ENCODE peak calls at places on chromosomes 12 and 14, in ten cellular contexts. S is cardiac muscle cell, R is IMR-90, V is breast epithelium, W is pancreas, D is AG04450, P is A549, U is upper lobe of left lung, Z is heart right ventricle, N is stomach. H is an unnamed sample.

GRCh38 chr12:64236549-64236948 is 14.5 kb upstream of the KICS2 start:
- DNase-seq in S (peak), R (peak), V (no peak), W (no peak), D (no peak), P (peak), U (no peak), Z (no peak), N (no peak), H (no peak)

GRCh38 chr12:98424726-98425401 is 90.5 kb upstream of the TMPO start:
- DNase-seq in S (peak), R (peak), V (no peak), W (peak), D (peak), P (peak), U (no peak), Z (peak), N (peak), H (peak)

GRCh38 chr14:68793734-68794129 is 865 bp upstream of the ZFP36L1 start:
- DNase-seq in S (no peak), R (no peak), V (no peak), W (no peak), D (no peak), P (no peak), U (peak), Z (no peak), N (no peak), H (no peak)

GRCh38 chr12:121798807-121799174 is 5.0 kb upstream of the SETD1B start:
- DNase-seq in S (no peak), R (no peak), V (no peak), W (no peak), D (no peak), P (no peak), U (no peak), Z (no peak), N (no peak), H (no peak)

GRCh38 chr14:90253826-90254225 is 2.5 kb upstream of the PSMC1 start:
- DNase-seq in S (no peak), R (no peak), V (no peak), W (no peak), D (no peak), P (no peak), U (peak), Z (no peak), N (no peak), H (no peak)

GRCh38 chr14:38257500-38257899 is 1.6 kb upstream of the CLEC14A start:
- DNase-seq in S (peak), R (peak), V (no peak), W (no peak), D (no peak), P (no peak), U (no peak), Z (no peak), N (no peak), H (no peak)

GRCh38 chr12:46774011-46774633 is 51.7 kb downstream of the SLC38A4 start:
- DNase-seq in S (peak), R (peak), V (no peak), W (no peak), D (no peak), P (no peak), U (no peak), Z (no peak), N (no peak), H (no peak)

GRCh38 chr14:50018236-50019210 is 97.8 kb downstream of the VCPKMT start:
- DNase-seq in S (peak), R (peak), V (no peak), W (no peak), D (no peak), P (peak), U (no peak), Z (no peak), N (peak), H (no peak)

GRCh38 chr14:21070610-21071224 is 613 bp downstream of the ARHGEF40 start:
- DNase-seq in S (peak), R (peak), V (no peak), W (peak), D (no peak), P (no peak), U (peak), Z (peak), N (no peak), H (no peak)

GRCh38 chr12:101935769-101936741 is 58.7 kb downstream of the DRAM1 start:
- DNase-seq in S (peak), R (peak), V (no peak), W (no peak), D (peak), P (no peak), U (no peak), Z (peak), N (no peak), H (no peak)

GRCh38 chr12:53210843-53211242 is 3.8 kb upstream of the ITGB7 start:
- DNase-seq in S (no peak), R (no peak), V (no peak), W (no peak), D (no peak), P (no peak), U (no peak), Z (no peak), N (no peak), H (no peak)

GRCh38 chr12:123942277-123942653 is 30.4 kb downstream of the CCDC92 start:
- DNase-seq in S (peak), R (peak), V (no peak), W (no peak), D (peak), P (no peak), U (no peak), Z (no peak), N (no peak), H (no peak)

GRCh38 chr12:55659486-55660385 is 23.0 kb downstream of the OR10P1 start:
- DNase-seq in S (peak), R (peak), V (no peak), W (no peak), D (no peak), P (peak), U (no peak), Z (no peak), N (no peak), H (no peak)

GRCh38 chr12:10406725-10407124 is 2.8 kb downstream of the KLRC4 start:
- DNase-seq in S (no peak), R (no peak), V (no peak), W (no peak), D (no peak), P (no peak), U (no peak), Z (no peak), N (no peak), H (peak)

GRCh38 chr12:117818400-117818799 is 150.4 kb downstream of the KSR2 start:
- DNase-seq in S (no peak), R (no peak), V (no peak), W (no peak), D (no peak), P (no peak), U (no peak), Z (no peak), N (no peak), H (no peak)

GRCh38 chr14:61616524-61617185 is 78.7 kb upstream of the HIF1A start:
- DNase-seq in S (peak), R (peak), V (no peak), W (no peak), D (peak), P (no peak), U (no peak), Z (no peak), N (no peak), H (no peak)

GRCh38 chr14:49860988-49861387 is 8.4 kb upstream of the NEMF start:
- DNase-seq in S (no peak), R (no peak), V (no peak), W (no peak), D (no peak), P (no peak), U (no peak), Z (no peak), N (no peak), H (no peak)

GRCh38 chr12:71392521-71393145 is 47.0 kb upstream of the LGR5 start:
- DNase-seq in S (peak), R (peak), V (no peak), W (no peak), D (peak), P (peak), U (no peak), Z (no peak), N (no peak), H (no peak)

GRCh38 chr12:64571346-64571745 is 38.9 kb upstream of the RASSF3 start:
- DNase-seq in S (no peak), R (no peak), V (no peak), W (no peak), D (no peak), P (no peak), U (no peak), Z (no peak), N (no peak), H (no peak)

GRCh38 chr14:27222671-27223070 is 624.8 kb upstream of the NOVA1 start:
- DNase-seq in S (no peak), R (no peak), V (no peak), W (no peak), D (no peak), P (no peak), U (no peak), Z (no peak), N (no peak), H (no peak)

GRCh38 chr12:13504074-13504473 is 307.5 kb downstream of the EMP1 start:
- DNase-seq in S (peak), R (no peak), V (no peak), W (no peak), D (no peak), P (no peak), U (no peak), Z (no peak), N (no peak), H (no peak)

GRCh38 chr14:23567186-23568020 is at the start of gene AP1G2:
- DNase-seq in S (peak), R (peak), V (peak), W (peak), D (no peak), P (peak), U (peak), Z (peak), N (peak), H (peak)

GRCh38 chr14:103223818-103224352 is 100.6 kb downstream of the TNFAIP2 start:
- DNase-seq in S (no peak), R (no peak), V (no peak), W (no peak), D (no peak), P (no peak), U (peak), Z (no peak), N (no peak), H (no peak)

GRCh38 chr12:71938728-71939385 is at the start of gene TPH2:
- DNase-seq in S (peak), R (peak), V (no peak), W (peak), D (no peak), P (peak), U (peak), Z (peak), N (peak), H (no peak)

GRCh38 chr12:13941258-13942249 is 39.8 kb downstream of the GRIN2B start:
- DNase-seq in S (peak), R (peak), V (no peak), W (peak), D (no peak), P (peak), U (no peak), Z (no peak), N (peak), H (no peak)

GRCh38 chr12:103538397-103538796 is 42.6 kb upstream of the C12orf42 start:
- DNase-seq in S (no peak), R (no peak), V (no peak), W (no peak), D (no peak), P (no peak), U (no peak), Z (no peak), N (no peak), H (no peak)

GRCh38 chr12:39586811-39587210 is 32.8 kb downstream of the ABCD2 start:
- DNase-seq in S (peak), R (no peak), V (no peak), W (no peak), D (no peak), P (no peak), U (no peak), Z (no peak), N (no peak), H (no peak)

GRCh38 chr12:111034148-111034910 is 114.0 kb upstream of the MYL2 start:
- DNase-seq in S (no peak), R (no peak), V (peak), W (no peak), D (no peak), P (no peak), U (no peak), Z (no peak), N (no peak), H (no peak)

GRCh38 chr12:9064815-9065606 is 50.7 kb downstream of the A2M start:
- DNase-seq in S (peak), R (no peak), V (peak), W (peak), D (no peak), P (peak), U (peak), Z (peak), N (peak), H (peak)

GRCh38 chr12:99444859-99445316 is 202.7 kb upstream of the GARIN6 start:
- DNase-seq in S (no peak), R (no peak), V (no peak), W (no peak), D (no peak), P (peak), U (no peak), Z (no peak), N (no peak), H (no peak)

GRCh38 chr12:104733717-104734175 is 224.3 kb downstream of the SLC41A2 start:
- DNase-seq in S (peak), R (no peak), V (no peak), W (no peak), D (no peak), P (peak), U (peak), Z (no peak), N (no peak), H (no peak)

GRCh38 chr12:131604146-131604844 is 106.6 kb upstream of the SFSWAP start:
- DNase-seq in S (no peak), R (no peak), V (no peak), W (no peak), D (no peak), P (no peak), U (no peak), Z (no peak), N (no peak), H (peak)

GRCh38 chr14:94940263-94940993 is 170.5 kb upstream of the GSC start:
- DNase-seq in S (no peak), R (no peak), V (no peak), W (no peak), D (no peak), P (no peak), U (no peak), Z (no peak), N (no peak), H (no peak)

GRCh38 chr14:105147701-105148603 is 20.6 kb downstream of the JAG2 start:
- DNase-seq in S (no peak), R (no peak), V (no peak), W (no peak), D (no peak), P (no peak), U (peak), Z (peak), N (no peak), H (no peak)

GRCh38 chr12:128336506-128336905 is 69.5 kb downstream of the TMEM132C start:
- DNase-seq in S (no peak), R (no peak), V (no peak), W (no peak), D (no peak), P (no peak), U (no peak), Z (no peak), N (no peak), H (no peak)

GRCh38 chr14:98290596-98290995 is 981.4 kb downstream of the BCL11B start:
- DNase-seq in S (no peak), R (no peak), V (no peak), W (no peak), D (no peak), P (no peak), U (no peak), Z (no peak), N (no peak), H (no peak)

GRCh38 chr14:56221392-56222128 is 103.3 kb downstream of the PELI2 start:
- DNase-seq in S (no peak), R (no peak), V (no peak), W (no peak), D (no peak), P (no peak), U (no peak), Z (no peak), N (no peak), H (no peak)

GRCh38 chr14:100082723-100083122 is 17.5 kb downstream of the EVL start:
- DNase-seq in S (no peak), R (no peak), V (no peak), W (no peak), D (no peak), P (no peak), U (no peak), Z (no peak), N (no peak), H (no peak)
- H3K4me3 ChIP-seq in S (no peak), R (no peak), V (no peak), W (no peak), D (no peak), P (no peak), U (no peak), Z (no peak), N (no peak), H (peak)

GRCh38 chr12:26723379-26724308 is 109.3 kb downstream of the ITPR2 start:
- DNase-seq in S (peak), R (peak), V (no peak), W (no peak), D (no peak), P (no peak), U (no peak), Z (no peak), N (no peak), H (no peak)

GRCh38 chr12:26721800-26722199 is 111.2 kb downstream of the ITPR2 start:
- DNase-seq in S (no peak), R (no peak), V (no peak), W (no peak), D (no peak), P (no peak), U (no peak), Z (no peak), N (no peak), H (no peak)

GRCh38 chr12:26724309-26724702 is 108.7 kb downstream of the ITPR2 start:
- DNase-seq in S (no peak), R (no peak), V (no peak), W (no peak), D (no peak), P (no peak), U (no peak), Z (no peak), N (no peak), H (no peak)

GRCh38 chr12:26715232-26715631 is 117.8 kb downstream of the ITPR2 start:
- DNase-seq in S (no peak), R (no peak), V (no peak), W (no peak), D (no peak), P (no peak), U (no peak), Z (no peak), N (no peak), H (no peak)

GRCh38 chr12:26719852-26720251 is 113.1 kb downstream of the ITPR2 start:
- DNase-seq in S (no peak), R (no peak), V (no peak), W (no peak), D (no peak), P (no peak), U (no peak), Z (no peak), N (no peak), H (no peak)
- TF ChIP-seq CTCF in S (peak), R (peak), V (no peak), W (no peak), D (peak), P (no peak), U (no peak), Z (no peak), N (no peak), H (no peak)

GRCh38 chr12:95085612-95086011 is 12.2 kb upstream of the NR2C1 start:
- DNase-seq in S (no peak), R (no peak), V (no peak), W (no peak), D (no peak), P (no peak), U (no peak), Z (no peak), N (no peak), H (no peak)
- H3K27ac ChIP-seq in S (no peak), R (no peak), V (no peak), W (no peak), D (no peak), P (no peak), U (no peak), Z (no peak), N (no peak), H (no peak)

GRCh38 chr14:96089401-96089800 is 50.2 kb downstream of the C14orf132 start:
- DNase-seq in S (no peak), R (no peak), V (peak), W (no peak), D (no peak), P (no peak), U (no peak), Z (no peak), N (no peak), H (no peak)

GRCh38 chr14:96090441-96091148 is 51.4 kb downstream of the C14orf132 start:
- DNase-seq in S (peak), R (peak), V (peak), W (no peak), D (peak), P (no peak), U (peak), Z (peak), N (no peak), H (no peak)

GRCh38 chr14:96092936-96093335 is 53.8 kb downstream of the C14orf132 start:
- DNase-seq in S (no peak), R (no peak), V (no peak), W (no peak), D (no peak), P (no peak), U (no peak), Z (no peak), N (no peak), H (no peak)

GRCh38 chr14:96091941-96092411 is 52.8 kb downstream of the C14orf132 start:
- DNase-seq in S (peak), R (no peak), V (peak), W (no peak), D (no peak), P (no peak), U (peak), Z (no peak), N (no peak), H (no peak)

GRCh38 chr14:96091149-96091693 is 52.1 kb downstream of the C14orf132 start:
- DNase-seq in S (no peak), R (no peak), V (peak), W (no peak), D (no peak), P (no peak), U (peak), Z (no peak), N (no peak), H (no peak)
- H3K4me3 ChIP-seq in S (no peak), R (no peak), V (no peak), W (no peak), D (no peak), P (no peak), U (no peak), Z (no peak), N (no peak), H (no peak)

GRCh38 chr12:51270847-51271518 is 768 bp upstream of the SMAGP start:
- DNase-seq in S (peak), R (peak), V (no peak), W (no peak), D (peak), P (peak), U (no peak), Z (no peak), N (no peak), H (no peak)

GRCh38 chr12:51270067-51270846 is at the start of gene SMAGP:
- DNase-seq in S (peak), R (peak), V (peak), W (peak), D (no peak), P (peak), U (peak), Z (peak), N (peak), H (peak)

GRCh38 chr12:51265024-51265423 is 5.2 kb downstream of the SMAGP start:
- DNase-seq in S (no peak), R (no peak), V (no peak), W (no peak), D (no peak), P (no peak), U (no peak), Z (no peak), N (no peak), H (no peak)

GRCh38 chr12:51264297-51264696 is 5.9 kb downstream of the SMAGP start:
- DNase-seq in S (no peak), R (no peak), V (no peak), W (no peak), D (no peak), P (no peak), U (no peak), Z (no peak), N (no peak), H (no peak)

DNA sequence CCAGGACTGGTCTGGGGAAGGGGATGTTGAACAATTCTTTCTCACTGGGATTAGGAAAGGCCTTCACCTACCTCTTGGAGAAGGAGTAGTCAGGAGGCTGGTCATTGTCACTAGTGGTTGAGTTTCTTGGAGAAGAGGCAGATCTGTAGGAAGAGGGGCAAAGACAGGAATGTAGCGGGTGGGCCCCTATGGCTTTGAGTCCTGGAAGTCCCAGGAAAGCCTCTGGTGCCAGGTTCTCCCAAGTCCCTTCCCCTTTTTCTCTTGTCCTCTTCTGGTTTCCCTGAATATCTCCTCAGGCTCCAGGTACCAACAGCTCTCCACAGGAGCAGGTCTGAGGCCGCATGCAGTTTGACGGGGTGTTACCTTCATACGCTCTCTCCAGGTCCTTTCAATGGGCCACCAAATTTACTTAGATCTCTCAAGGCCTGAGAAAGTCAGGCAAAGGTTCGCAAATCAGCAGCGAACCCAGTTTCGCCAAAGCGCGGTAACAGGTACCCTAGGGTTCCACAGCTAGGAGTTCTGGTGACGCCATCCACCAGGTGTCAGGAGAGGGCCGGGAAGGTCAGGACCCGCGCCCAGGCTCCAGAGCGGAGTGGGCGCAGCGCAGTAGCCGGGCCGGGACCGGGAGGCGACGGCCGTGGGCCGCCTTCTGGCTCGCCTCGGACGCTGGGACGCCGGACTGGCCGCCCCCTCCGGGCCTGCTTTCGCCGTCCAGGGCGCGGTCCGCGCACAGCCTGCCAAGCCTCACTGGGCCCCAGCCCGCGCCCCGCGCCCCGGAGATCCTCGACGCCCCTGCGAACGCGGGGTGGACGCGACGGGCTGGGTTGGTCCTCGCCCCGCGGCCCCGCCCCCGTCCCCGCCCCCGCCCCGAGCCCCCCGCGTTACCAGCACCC is 795 bp downstream of the SMAGP start:
- DNase-seq in S (peak), R (no peak), V (no peak), W (peak), D (no peak), P (peak), U (peak), Z (peak), N (peak), H (peak)
- TF ChIP-seq CTCF in S (peak), R (peak), V (no peak), W (no peak), D (peak), P (peak), U (peak), Z (peak), N (no peak), H (peak)